ENCODE peak calls at places on chromosomes 13 and 19, in ten cellular contexts. K, I, V, B, L, R, S, P, C and F are unnamed samples.

GRCh38 chr13:113932060-113932459 is 41.8 kb downstream of the C13orf46 start:
- DNase-seq in K (peak), I (no peak), V (no peak), B (no peak), L (no peak), R (no peak), S (no peak), P (peak), C (no peak), F (no peak)

GRCh38 chr13:21739771-21740170 is 68.9 kb downstream of the FGF9 start:
- DNase-seq in K (peak), I (no peak), V (no peak), B (no peak), L (no peak), R (no peak), S (no peak), P (no peak), C (no peak), F (no peak)

GRCh38 chr19:7507884-7508283 is 8.0 kb upstream of the ZNF358 start:
- DNase-seq in K (peak), I (no peak), V (peak), B (no peak), L (no peak), R (no peak), S (peak), P (peak), C (no peak), F (peak)

GRCh38 chr13:27790523-27790922 is 1.8 kb upstream of the GSX1 start:
- DNase-seq in K (no peak), I (no peak), V (no peak), B (no peak), L (peak), R (no peak), S (no peak), P (no peak), C (no peak), F (no peak)

GRCh38 chr13:80706164-80706471 is 365.2 kb upstream of the SPRY2 start:
- DNase-seq in K (no peak), I (no peak), V (no peak), B (no peak), L (no peak), R (no peak), S (no peak), P (no peak), C (no peak), F (no peak)

GRCh38 chr19:38898788-38899446 is 501 bp downstream of the SIRT2 start:
- DNase-seq in K (peak), I (no peak), V (no peak), B (no peak), L (no peak), R (no peak), S (no peak), P (peak), C (no peak), F (no peak)

GRCh38 chr13:73851104-73851503 is 283.1 kb downstream of the KLF12 start:
- DNase-seq in K (no peak), I (no peak), V (no peak), B (no peak), L (no peak), R (no peak), S (no peak), P (no peak), C (no peak), F (no peak)

GRCh38 chr13:33696530-33696929 is 121.4 kb upstream of the RFC3 start:
- DNase-seq in K (no peak), I (no peak), V (no peak), B (no peak), L (no peak), R (no peak), S (no peak), P (no peak), C (no peak), F (no peak)

GRCh38 chr19:1206063-1206732 is 620 bp downstream of the STK11 start:
- DNase-seq in K (no peak), I (no peak), V (no peak), B (no peak), L (no peak), R (no peak), S (no peak), P (no peak), C (no peak), F (no peak)

GRCh38 chr13:99979453-99980200 is 2.0 kb upstream of the ZIC2 start:
- DNase-seq in K (peak), I (no peak), V (no peak), B (no peak), L (no peak), R (no peak), S (no peak), P (peak), C (no peak), F (peak)

GRCh38 chr13:34627905-34628682 is 314.0 kb upstream of the NBEA start:
- DNase-seq in K (no peak), I (no peak), V (no peak), B (no peak), L (peak), R (no peak), S (no peak), P (no peak), C (no peak), F (no peak)

GRCh38 chr19:531753-532571 is at the start of gene CDC34:
- DNase-seq in K (no peak), I (no peak), V (no peak), B (no peak), L (no peak), R (no peak), S (peak), P (no peak), C (no peak), F (no peak)

GRCh38 chr13:41919741-41920487 is 41.0 kb downstream of the VWA8 start:
- DNase-seq in K (no peak), I (no peak), V (no peak), B (no peak), L (peak), R (no peak), S (peak), P (no peak), C (no peak), F (no peak)

GRCh38 chr13:74290324-74290773 is 156.1 kb upstream of the KLF12 start:
- DNase-seq in K (peak), I (no peak), V (peak), B (no peak), L (peak), R (peak), S (peak), P (no peak), C (peak), F (no peak)

GRCh38 chr19:44912854-44913253 is 1.6 kb upstream of the APOC1 start:
- DNase-seq in K (no peak), I (no peak), V (no peak), B (no peak), L (no peak), R (no peak), S (no peak), P (no peak), C (peak), F (no peak)

GRCh38 chr13:99922631-99923404 is 48.7 kb downstream of the ZIC5 start:
- DNase-seq in K (peak), I (no peak), V (no peak), B (no peak), L (peak), R (no peak), S (no peak), P (peak), C (no peak), F (no peak)

GRCh38 chr19:10587022-10587838 is at the start of gene AP1M2:
- DNase-seq in K (peak), I (no peak), V (no peak), B (no peak), L (peak), R (no peak), S (no peak), P (peak), C (no peak), F (no peak)

GRCh38 chr13:43804461-43805070 is 17.8 kb upstream of the ENOX1 start:
- DNase-seq in K (no peak), I (no peak), V (no peak), B (no peak), L (peak), R (peak), S (peak), P (no peak), C (no peak), F (no peak)

GRCh38 chr13:68190826-68191225 is 960.7 kb upstream of the PCDH9 start:
- DNase-seq in K (no peak), I (no peak), V (no peak), B (no peak), L (no peak), R (no peak), S (no peak), P (no peak), C (no peak), F (no peak)

GRCh38 chr13:111344471-111345191 is 24.2 kb downstream of the TEX29 start:
- DNase-seq in K (no peak), I (no peak), V (no peak), B (no peak), L (peak), R (no peak), S (peak), P (peak), C (no peak), F (peak)

GRCh38 chr13:39612023-39612637 is 9.1 kb upstream of the LHFPL6 start:
- DNase-seq in K (peak), I (peak), V (peak), B (peak), L (peak), R (peak), S (peak), P (peak), C (no peak), F (peak)

GRCh38 chr13:72129117-72129516 is 262.1 kb upstream of the DACH1 start:
- DNase-seq in K (no peak), I (no peak), V (no peak), B (no peak), L (no peak), R (no peak), S (no peak), P (no peak), C (no peak), F (no peak)

GRCh38 chr13:96090240-96091101 is 564 bp downstream of the HS6ST3 start:
- DNase-seq in K (no peak), I (no peak), V (peak), B (no peak), L (no peak), R (no peak), S (no peak), P (peak), C (no peak), F (peak)

GRCh38 chr13:40992678-40993077 is 26.4 kb downstream of the ELF1 start:
- DNase-seq in K (no peak), I (no peak), V (no peak), B (no peak), L (peak), R (no peak), S (peak), P (no peak), C (no peak), F (no peak)

GRCh38 chr13:98783856-98784478 is 31.5 kb upstream of the SLC15A1 start:
- DNase-seq in K (peak), I (no peak), V (no peak), B (no peak), L (no peak), R (no peak), S (no peak), P (no peak), C (no peak), F (no peak)

GRCh38 chr13:70520275-70520674 is 412.0 kb upstream of the KLHL1 start:
- DNase-seq in K (no peak), I (no peak), V (no peak), B (no peak), L (no peak), R (no peak), S (no peak), P (no peak), C (no peak), F (no peak)

GRCh38 chr19:19523177-19523576 is 5.5 kb upstream of the YJEFN3 start:
- DNase-seq in K (no peak), I (no peak), V (no peak), B (no peak), L (no peak), R (no peak), S (no peak), P (no peak), C (no peak), F (no peak)

GRCh38 chr13:67119481-67119883 is 110.7 kb downstream of the PCDH9 start:
- DNase-seq in K (no peak), I (no peak), V (no peak), B (no peak), L (no peak), R (no peak), S (no peak), P (no peak), C (no peak), F (no peak)

GRCh38 chr19:47707135-47707925 is 5.9 kb upstream of the EHD2 start:
- DNase-seq in K (peak), I (peak), V (peak), B (peak), L (peak), R (peak), S (peak), P (peak), C (no peak), F (peak)

GRCh38 chr19:3047307-3048189 is 14.7 kb downstream of the TLE5 start:
- DNase-seq in K (peak), I (peak), V (peak), B (peak), L (no peak), R (peak), S (no peak), P (peak), C (no peak), F (peak)

GRCh38 chr13:94065741-94066140 is 413.7 kb downstream of the DCT start:
- DNase-seq in K (no peak), I (no peak), V (no peak), B (no peak), L (no peak), R (no peak), S (no peak), P (no peak), C (no peak), F (no peak)

GRCh38 chr19:3350014-3350663 is 16.2 kb upstream of the NFIC start:
- DNase-seq in K (peak), I (no peak), V (no peak), B (no peak), L (peak), R (no peak), S (no peak), P (peak), C (no peak), F (no peak)

GRCh38 chr19:40165362-40165937 is 25.8 kb upstream of the MAP3K10 start:
- DNase-seq in K (peak), I (peak), V (peak), B (peak), L (no peak), R (peak), S (peak), P (peak), C (no peak), F (peak)

GRCh38 chr19:36528921-36529518 is 949 bp upstream of the ZNF260 start:
- DNase-seq in K (no peak), I (no peak), V (peak), B (no peak), L (no peak), R (peak), S (peak), P (no peak), C (no peak), F (peak)

GRCh38 chr13:75986818-75987217 is 350.7 kb downstream of the LMO7 start:
- DNase-seq in K (no peak), I (no peak), V (no peak), B (no peak), L (no peak), R (no peak), S (peak), P (no peak), C (no peak), F (peak)

GRCh38 chr19:13974073-13974472 is 21.8 kb downstream of the DCAF15 start:
- DNase-seq in K (peak), I (no peak), V (peak), B (no peak), L (no peak), R (no peak), S (peak), P (peak), C (no peak), F (peak)

GRCh38 chr13:41905600-41906254 is 55.2 kb downstream of the VWA8 start:
- DNase-seq in K (no peak), I (no peak), V (no peak), B (no peak), L (peak), R (peak), S (peak), P (no peak), C (no peak), F (no peak)

GRCh38 chr19:31340059-31341025 is 8.9 kb downstream of the TSHZ3 start:
- DNase-seq in K (peak), I (no peak), V (no peak), B (no peak), L (peak), R (peak), S (no peak), P (no peak), C (no peak), F (no peak)